ENCODE peak calls at places on chromosomes 5 and 9, in six cellular contexts. One of them, this sample, is unnamed.

GRCh38 chr9:29214162-29214520 is 1640.9 kb upstream of the C9orf72 start:
- DNase-seq in neuronal stem cell: no peak
- DNase-seq in IMR-90: no peak
- DNase-seq in H1: peak; percentile 75
- DNase-seq in mesenchymal stem cell: peak; percentile 82
- DNase-seq in trophoblast cell: no peak
- DNase-seq in this sample: peak; percentile 85

GRCh38 chr9:111598730-111599091 is 736 bp downstream of the PTGR1 start:
- DNase-seq in neuronal stem cell: peak; percentile 23
- DNase-seq in IMR-90: peak; percentile 62
- DNase-seq in H1: no peak
- DNase-seq in mesenchymal stem cell: peak; percentile 69
- DNase-seq in trophoblast cell: peak; percentile 33
- DNase-seq in this sample: no peak

GRCh38 chr5:42927730-42928129 is 112.4 kb downstream of the ANXA2R start:
- DNase-seq in neuronal stem cell: no peak
- DNase-seq in IMR-90: no peak
- DNase-seq in H1: no peak
- DNase-seq in mesenchymal stem cell: no peak
- DNase-seq in trophoblast cell: no peak
- DNase-seq in this sample: no peak

GRCh38 chr9:4596165-4596922 is 65.8 kb upstream of the PLPP6 start:
- DNase-seq in neuronal stem cell: no peak
- DNase-seq in IMR-90: no peak
- DNase-seq in H1: no peak
- DNase-seq in mesenchymal stem cell: no peak
- DNase-seq in trophoblast cell: no peak
- DNase-seq in this sample: no peak

GRCh38 chr5:138726848-138727247 is 26.4 kb upstream of the CTNNA1 start:
- DNase-seq in neuronal stem cell: no peak
- DNase-seq in IMR-90: no peak
- DNase-seq in H1: no peak
- DNase-seq in mesenchymal stem cell: no peak
- DNase-seq in trophoblast cell: no peak
- DNase-seq in this sample: no peak

GRCh38 chr9:101912698-101913097 is 174.3 kb upstream of the GRIN3A start:
- DNase-seq in neuronal stem cell: no peak
- DNase-seq in IMR-90: no peak
- DNase-seq in H1: no peak
- DNase-seq in mesenchymal stem cell: no peak
- DNase-seq in trophoblast cell: no peak
- DNase-seq in this sample: no peak

GRCh38 chr9:129458155-129458661 is 162.7 kb downstream of the C9orf50 start:
- DNase-seq in neuronal stem cell: no peak
- DNase-seq in IMR-90: no peak
- DNase-seq in H1: no peak
- DNase-seq in mesenchymal stem cell: peak; percentile 69
- DNase-seq in trophoblast cell: no peak
- DNase-seq in this sample: no peak

GRCh38 chr5:40958811-40959210 is 49.5 kb downstream of the C7 start:
- DNase-seq in neuronal stem cell: no peak
- DNase-seq in IMR-90: no peak
- DNase-seq in H1: no peak
- DNase-seq in mesenchymal stem cell: no peak
- DNase-seq in trophoblast cell: no peak
- DNase-seq in this sample: no peak

GRCh38 chr5:64790210-64790609 is 21.5 kb downstream of the CWC27 start:
- DNase-seq in neuronal stem cell: no peak
- DNase-seq in IMR-90: peak; percentile 28
- DNase-seq in H1: no peak
- DNase-seq in mesenchymal stem cell: no peak
- DNase-seq in trophoblast cell: no peak
- DNase-seq in this sample: no peak

GRCh38 chr5:19314840-19315239 is 673.2 kb downstream of the CDH18 start:
- DNase-seq in neuronal stem cell: no peak
- DNase-seq in IMR-90: no peak
- DNase-seq in H1: no peak
- DNase-seq in mesenchymal stem cell: peak; percentile 38
- DNase-seq in trophoblast cell: no peak
- DNase-seq in this sample: no peak

GRCh38 chr5:180649297-180650039 is at the start of gene FLT4:
- DNase-seq in neuronal stem cell: no peak
- DNase-seq in IMR-90: no peak
- DNase-seq in H1: peak; percentile 74
- DNase-seq in mesenchymal stem cell: no peak
- DNase-seq in trophoblast cell: no peak
- DNase-seq in this sample: no peak

GRCh38 chr5:128197911-128198522 is 114.5 kb downstream of the SLC12A2 start:
- DNase-seq in neuronal stem cell: no peak
- DNase-seq in IMR-90: no peak
- DNase-seq in H1: no peak
- DNase-seq in mesenchymal stem cell: no peak
- DNase-seq in trophoblast cell: no peak
- DNase-seq in this sample: no peak

GRCh38 chr5:50663636-50664035 is 2.8 kb upstream of the PARP8 start:
- DNase-seq in neuronal stem cell: no peak
- DNase-seq in IMR-90: no peak
- DNase-seq in H1: no peak
- DNase-seq in mesenchymal stem cell: no peak
- DNase-seq in trophoblast cell: no peak
- DNase-seq in this sample: no peak

GRCh38 chr9:98142182-98142924 is 23.3 kb upstream of the TRIM14 start:
- DNase-seq in neuronal stem cell: no peak
- DNase-seq in IMR-90: no peak
- DNase-seq in H1: no peak
- DNase-seq in mesenchymal stem cell: no peak
- DNase-seq in trophoblast cell: peak; percentile 29
- DNase-seq in this sample: no peak

GRCh38 chr9:98144076-98144475 is 25.1 kb upstream of the TRIM14 start:
- DNase-seq in neuronal stem cell: no peak
- DNase-seq in IMR-90: no peak
- DNase-seq in H1: no peak
- DNase-seq in mesenchymal stem cell: no peak
- DNase-seq in trophoblast cell: no peak
- DNase-seq in this sample: no peak

GRCh38 chr9:98142925-98143481 is 24.0 kb upstream of the TRIM14 start:
- DNase-seq in neuronal stem cell: no peak
- DNase-seq in IMR-90: no peak
- DNase-seq in H1: no peak
- DNase-seq in mesenchymal stem cell: no peak
- DNase-seq in trophoblast cell: no peak
- DNase-seq in this sample: no peak

GRCh38 chr9:98146101-98146991 is 27.3 kb upstream of the TRIM14 start:
- DNase-seq in neuronal stem cell: no peak
- DNase-seq in IMR-90: peak; percentile 27
- DNase-seq in H1: no peak
- DNase-seq in mesenchymal stem cell: peak; percentile 57
- DNase-seq in trophoblast cell: peak; percentile 83
- DNase-seq in this sample: no peak

DNA sequence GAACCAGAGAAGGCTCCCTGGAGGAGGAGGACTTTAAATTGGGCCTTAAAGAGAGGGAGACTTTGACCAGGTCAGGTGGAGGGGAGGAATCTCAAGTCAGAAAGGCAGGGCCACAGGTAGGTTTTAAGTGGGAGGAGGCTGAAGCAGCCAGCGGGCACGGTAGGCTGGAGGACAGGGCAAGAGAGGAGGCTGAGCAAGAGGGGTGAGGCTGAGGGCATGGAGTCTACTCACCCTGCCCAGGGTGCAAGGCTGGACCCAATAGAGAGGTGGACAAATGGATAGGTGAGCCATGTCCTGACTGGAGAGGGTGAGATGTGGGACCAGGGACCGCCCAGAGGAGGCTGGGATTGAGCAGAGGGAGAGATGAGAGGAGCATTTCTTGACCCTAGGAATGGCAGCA is 25.6 kb upstream of the TRIM14 start:
- DNase-seq in neuronal stem cell: no peak
- DNase-seq in IMR-90: no peak
- DNase-seq in H1: no peak
- DNase-seq in mesenchymal stem cell: no peak
- DNase-seq in trophoblast cell: no peak
- DNase-seq in this sample: no peak
- H4K91ac ChIP-seq in neuronal stem cell: no peak overlapping the region
- H4K91ac ChIP-seq in IMR-90: no peak overlapping the region
- H4K91ac ChIP-seq in H1: no peak overlapping the region
- H4K91ac ChIP-seq in mesenchymal stem cell: no peak overlapping the region
- H4K91ac ChIP-seq in trophoblast cell: no peak overlapping the region
- H4K91ac ChIP-seq in this sample: no peak overlapping the region

GRCh38 chr5:74209566-74209965 is 431.0 kb downstream of the ENC1 start:
- DNase-seq in neuronal stem cell: no peak
- DNase-seq in IMR-90: peak; percentile 47
- DNase-seq in H1: no peak
- DNase-seq in mesenchymal stem cell: no peak
- DNase-seq in trophoblast cell: no peak
- DNase-seq in this sample: no peak
- H4K91ac ChIP-seq in neuronal stem cell: no peak overlapping the region
- H4K91ac ChIP-seq in IMR-90: no peak overlapping the region
- H4K91ac ChIP-seq in H1: no peak overlapping the region
- H4K91ac ChIP-seq in mesenchymal stem cell: no peak overlapping the region
- H4K91ac ChIP-seq in trophoblast cell: no peak overlapping the region
- H4K91ac ChIP-seq in this sample: no peak overlapping the region

DNA sequence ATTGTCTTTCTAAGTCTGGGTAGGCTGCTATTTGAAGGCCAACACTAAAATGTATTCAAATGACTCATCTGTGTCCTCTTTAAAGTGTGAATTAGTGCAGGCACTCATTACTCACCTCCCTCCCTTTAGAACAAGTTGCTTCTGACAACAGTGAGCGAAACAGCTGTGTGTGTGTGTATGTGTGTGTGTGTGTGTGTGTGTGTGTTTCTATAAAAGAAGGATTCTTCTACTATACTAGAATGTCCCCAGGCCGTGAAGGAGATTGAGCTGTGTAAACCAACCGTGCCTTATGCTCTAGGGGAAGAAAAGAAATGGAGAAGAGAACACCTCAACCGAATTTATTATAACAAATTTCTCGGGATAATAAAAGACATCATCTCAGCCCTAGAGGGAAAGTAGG is 1337.1 kb downstream of the PTPRD start:
- DNase-seq in neuronal stem cell: no peak
- DNase-seq in IMR-90: no peak
- DNase-seq in H1: no peak
- DNase-seq in mesenchymal stem cell: no peak
- DNase-seq in trophoblast cell: no peak
- DNase-seq in this sample: no peak
- H4K91ac ChIP-seq in neuronal stem cell: no peak overlapping the region
- H4K91ac ChIP-seq in IMR-90: no peak overlapping the region
- H4K91ac ChIP-seq in H1: no peak overlapping the region
- H4K91ac ChIP-seq in mesenchymal stem cell: no peak overlapping the region
- H4K91ac ChIP-seq in trophoblast cell: no peak overlapping the region
- H4K91ac ChIP-seq in this sample: no peak overlapping the region

DNA sequence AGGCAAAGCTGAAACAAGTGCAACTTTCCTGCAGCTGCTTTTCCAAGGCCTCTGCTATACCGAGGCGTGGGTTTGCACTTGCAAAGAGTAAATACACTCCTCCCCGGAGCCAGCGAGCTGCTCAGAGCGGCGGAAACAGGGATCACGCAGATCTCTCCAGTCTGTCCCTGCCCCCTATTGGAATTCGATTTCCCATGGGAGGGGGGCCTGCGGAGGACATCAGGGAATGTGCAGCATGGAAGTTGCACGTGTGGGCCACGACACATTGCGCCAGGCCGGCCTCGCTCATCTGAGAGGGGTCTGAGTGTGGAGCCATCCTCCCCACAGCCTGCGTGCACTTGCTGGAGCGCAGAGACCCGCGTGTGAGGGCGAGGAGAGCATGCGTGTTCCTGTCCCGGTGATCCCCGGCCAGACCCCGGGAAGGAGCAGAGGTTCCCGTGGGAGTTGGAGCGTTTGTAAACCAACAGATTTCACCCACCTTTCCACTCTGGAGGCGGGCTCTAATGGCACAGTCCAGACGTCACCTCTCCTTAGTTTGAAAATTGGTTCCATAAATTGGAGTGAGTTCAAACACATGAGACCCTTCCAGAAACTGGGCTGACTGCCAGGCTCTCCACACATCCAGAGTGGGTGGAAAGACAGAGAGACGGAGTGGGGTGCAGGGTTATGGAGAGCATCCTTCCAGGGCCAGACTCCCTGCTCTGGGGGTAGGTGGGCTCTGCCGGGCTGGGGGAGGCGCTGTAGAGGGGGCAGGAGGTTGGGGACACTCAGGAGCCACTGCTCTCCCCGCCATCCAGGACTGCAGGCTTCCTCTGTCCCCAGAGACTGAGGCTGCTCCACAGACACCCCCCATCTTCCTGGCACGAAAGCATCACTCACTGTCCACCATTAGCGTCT is 104.5 kb upstream of the PHYKPL start:
- DNase-seq in neuronal stem cell: no peak
- DNase-seq in IMR-90: no peak
- DNase-seq in H1: peak; percentile 45
- DNase-seq in mesenchymal stem cell: no peak
- DNase-seq in trophoblast cell: no peak
- DNase-seq in this sample: no peak
- H4K91ac ChIP-seq in neuronal stem cell: no peak overlapping the region
- H4K91ac ChIP-seq in IMR-90: no peak overlapping the region
- H4K91ac ChIP-seq in H1: no peak overlapping the region
- H4K91ac ChIP-seq in mesenchymal stem cell: no peak overlapping the region
- H4K91ac ChIP-seq in trophoblast cell: no peak overlapping the region
- H4K91ac ChIP-seq in this sample: no peak overlapping the region